ENCODE peak calls at places on chromosomes 11 and 22, in ten cellular contexts. M is colonic mucosa; P is cardiac muscle cell; U is stomach; F is heart left ventricle; V is GM23248; H is right lobe of liver; A is CD8-positive, alpha-beta T cell; G is uterus; Q is HCT116. R is an unnamed sample.
A peak's percentile ranks its signal among the peaks of the same experiment; 100 is the strongest.

GRCh38 chr22:42969348-42969975 is 45.5 kb downstream of the PACSIN2 start:
- DNase-seq in M (no peak), P (peak; percentile 60), U (no peak), F (no peak), V (peak; percentile 96), H (no peak), A (no peak), G (no peak), Q (no peak), R (no peak)

GRCh38 chr11:100805509-100806199 is 118.6 kb downstream of the ARHGAP42 start:
- DNase-seq in M (no peak), P (peak; percentile 31), U (no peak), F (no peak), V (peak; percentile 70), H (no peak), A (no peak), G (no peak), Q (no peak), R (no peak)

GRCh38 chr11:103552086-103552485 is 442.9 kb downstream of the DYNC2H1 start:
- DNase-seq in M (no peak), P (no peak), U (no peak), F (no peak), V (no peak), H (no peak), A (no peak), G (no peak), Q (no peak), R (no peak)

GRCh38 chr11:35619754-35620640 is 1.7 kb downstream of the FJX1 start:
- DNase-seq in M (no peak), P (peak; percentile 60), U (no peak), F (peak; percentile 34), V (no peak), H (peak; percentile 19), A (no peak), G (no peak), Q (no peak), R (no peak)

GRCh38 chr11:17505146-17505545 is 28.5 kb upstream of the ABCC8 start:
- DNase-seq in M (no peak), P (no peak), U (no peak), F (no peak), V (no peak), H (no peak), A (no peak), G (no peak), Q (no peak), R (no peak)

GRCh38 chr11:10072142-10072541 is 221.9 kb downstream of the SBF2 start:
- DNase-seq in M (no peak), P (peak; percentile 9), U (no peak), F (no peak), V (peak; percentile 21), H (no peak), A (no peak), G (no peak), Q (no peak), R (no peak)

GRCh38 chr11:70026726-70027125 is 51.4 kb upstream of the ANO1 start:
- DNase-seq in M (no peak), P (no peak), U (no peak), F (no peak), V (no peak), H (no peak), A (no peak), G (no peak), Q (no peak), R (no peak)

GRCh38 chr22:37741312-37741795 is 44.5 kb downstream of the TRIOBP start:
- DNase-seq in M (peak; percentile 72), P (peak; percentile 99), U (peak; percentile 76), F (peak; percentile 83), V (peak; percentile 96), H (peak; percentile 77), A (no peak), G (peak; percentile 98), Q (no peak), R (peak; percentile 86)

GRCh38 chr11:32861850-32862577 is 30.6 kb upstream of the QSER1 start:
- DNase-seq in M (no peak), P (no peak), U (no peak), F (no peak), V (no peak), H (no peak), A (no peak), G (no peak), Q (no peak), R (no peak)

GRCh38 chr22:47597041-47597440 is 834.6 kb downstream of the TBC1D22A start:
- DNase-seq in M (no peak), P (no peak), U (no peak), F (no peak), V (no peak), H (no peak), A (no peak), G (no peak), Q (no peak), R (no peak)

GRCh38 chr11:86811637-86812321 is 11.4 kb downstream of the PRSS23 start:
- DNase-seq in M (no peak), P (peak; percentile 59), U (peak; percentile 55), F (no peak), V (peak; percentile 81), H (no peak), A (no peak), G (peak; percentile 54), Q (peak; percentile 76), R (no peak)

GRCh38 chr11:45997599-45997998 is 75.1 kb downstream of the LARGE2 start:
- DNase-seq in M (no peak), P (no peak), U (no peak), F (no peak), V (no peak), H (no peak), A (no peak), G (no peak), Q (no peak), R (no peak)
- H3K4me1 ChIP-seq in M (no peaks in the 10 kb centered on the region), P (peaks cover 45% of the 10 kb centered on the region), U (peaks cover 51% of the 10 kb centered on the region), F (peaks cover 26% of the 10 kb centered on the region), V (peaks cover 41% of the 10 kb centered on the region), H (no peaks in the 10 kb centered on the region), A (no peaks in the 10 kb centered on the region), G (peaks cover 3% of the 10 kb centered on the region), Q (no peaks in the 10 kb centered on the region), R (peaks cover 1% of the 10 kb centered on the region)

GRCh38 chr22:22033803-22034468 is 51.3 kb upstream of the TOP3B start:
- DNase-seq in M (no peak), P (no peak), U (no peak), F (no peak), V (no peak), H (no peak), A (no peak), G (no peak), Q (no peak), R (no peak)
- H3K27ac ChIP-seq in M (no peak overlapping the region), P (no peak overlapping the region), U (no peak overlapping the region), F (no peak overlapping the region), V (no peak overlapping the region), H (no peak overlapping the region), A (no peak overlapping the region), G (no peak overlapping the region), Q (no peak overlapping the region), R (no peak overlapping the region)

DNA sequence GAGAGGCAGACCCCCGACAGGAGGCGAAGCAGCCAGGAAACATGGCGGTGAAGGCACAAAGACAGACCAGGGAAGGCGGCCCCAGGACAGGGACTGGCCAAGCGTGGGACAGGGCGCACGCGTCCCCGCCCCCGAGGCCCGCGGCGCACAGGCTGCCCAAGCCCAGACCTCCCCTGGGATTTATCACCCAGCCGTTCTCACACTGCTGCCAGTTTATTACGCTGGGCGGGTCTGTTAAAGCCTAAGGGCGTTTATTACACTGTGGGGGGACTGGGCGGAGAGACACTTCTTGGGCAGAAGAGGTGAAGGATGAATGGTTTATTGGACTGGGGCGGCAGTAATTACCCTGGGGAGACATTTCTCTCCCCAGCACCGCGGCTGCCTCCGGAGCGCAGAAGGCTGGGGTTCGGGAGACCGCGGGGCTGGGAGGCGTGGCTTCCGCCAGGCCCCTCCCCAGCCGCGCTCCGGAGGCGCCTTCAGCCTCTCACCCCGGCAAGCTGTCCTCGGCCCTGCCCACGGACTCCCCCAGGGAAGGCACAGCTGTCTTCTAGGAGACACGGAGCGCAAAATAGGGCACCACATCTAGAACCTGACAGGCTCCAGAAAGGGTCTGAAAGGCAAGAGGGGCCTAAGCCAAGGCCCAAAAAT is 47.1 kb downstream of the SLC22A12 start:
- DNase-seq in M (peak; percentile 71), P (peak; percentile 26), U (no peak), F (no peak), V (peak; percentile 18), H (no peak), A (no peak), G (peak; percentile 41), Q (no peak), R (no peak)
- H3K4me3 ChIP-seq in M (peak overlapping the region; percentile 22), P (no peak overlapping the region), U (peak overlapping the region; percentile 11), F (no peak overlapping the region), V (no peak overlapping the region), H (no peak overlapping the region), A (no peak overlapping the region), G (peak overlapping the region; percentile 21), Q (no peak overlapping the region), R (no peak overlapping the region)

GRCh38 chr11:130165601-130166456 is 6.2 kb downstream of the ST14 start:
- DNase-seq in M (peak; percentile 68), P (no peak), U (no peak), F (no peak), V (no peak), H (no peak), A (no peak), G (no peak), Q (no peak), R (no peak)

GRCh38 chr11:130162733-130163132 is 3.2 kb downstream of the ST14 start:
- DNase-seq in M (peak; percentile 51), P (peak; percentile 43), U (no peak), F (no peak), V (peak; percentile 68), H (no peak), A (no peak), G (no peak), Q (no peak), R (no peak)

GRCh38 chr11:130163346-130164220 is 4.0 kb downstream of the ST14 start:
- DNase-seq in M (peak; percentile 72), P (no peak), U (peak; percentile 80), F (no peak), V (no peak), H (peak; percentile 46), A (no peak), G (no peak), Q (no peak), R (no peak)

GRCh38 chr11:130166457-130166784 is 6.8 kb downstream of the ST14 start:
- DNase-seq in M (peak; percentile 72), P (peak; percentile 89), U (peak; percentile 49), F (no peak), V (peak; percentile 98), H (no peak), A (no peak), G (no peak), Q (peak; percentile 82), R (no peak)

DNA sequence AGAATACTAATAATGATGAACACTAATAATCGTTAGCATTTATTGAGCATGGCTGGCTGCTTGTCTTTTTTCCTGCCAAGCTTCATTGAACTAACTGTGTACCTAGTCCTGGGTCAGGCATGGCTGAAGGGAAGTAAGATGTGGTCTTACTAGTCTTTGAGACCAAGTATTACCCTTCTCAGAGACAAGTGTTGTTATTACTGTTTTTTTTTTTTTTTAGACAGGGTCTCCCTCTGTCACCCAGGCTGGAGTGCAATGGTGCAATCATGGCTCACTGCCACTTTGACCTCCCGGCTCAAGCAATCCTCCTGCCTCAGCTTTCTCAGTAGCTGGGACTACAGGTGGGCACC is 4.6 kb downstream of the ST14 start:
- DNase-seq in M (no peak), P (no peak), U (no peak), F (no peak), V (no peak), H (no peak), A (no peak), G (no peak), Q (no peak), R (no peak)
- H3K4me1 ChIP-seq in M (peaks cover 23% of the 10 kb centered on the region), P (no peaks in the 10 kb centered on the region), U (peaks cover 61% of the 10 kb centered on the region), F (peaks cover 61% of the 10 kb centered on the region), V (peaks cover 20% of the 10 kb centered on the region), H (no peaks in the 10 kb centered on the region), A (peaks cover 4% of the 10 kb centered on the region), G (peaks cover 10% of the 10 kb centered on the region), Q (peaks cover 40% of the 10 kb centered on the region), R (no peaks in the 10 kb centered on the region)

GRCh38 chr11:117180020-117180419 is 1.5 kb downstream of the SIDT2 start:
- DNase-seq in M (no peak), P (peak; percentile 61), U (peak; percentile 24), F (no peak), V (peak; percentile 41), H (peak; percentile 19), A (no peak), G (no peak), Q (no peak), R (no peak)
- H3K27ac ChIP-seq in M (peak overlapping the region; percentile 95), P (peak overlapping the region; percentile 90), U (peak overlapping the region; percentile 98), F (peak overlapping the region; percentile 97), V (peak overlapping the region; percentile 63), H (peak overlapping the region; percentile 95), A (no peak overlapping the region), G (peak overlapping the region; percentile 98), Q (peak overlapping the region; percentile 69), R (peak overlapping the region; percentile 97)

R was measured in lung.